ENCODE peak calls at places on chromosomes 5 and 9, in seven cellular contexts. T, V, X, K, U, G and A are unnamed samples.

GRCh38 chr5:56507348-56507930 is 274.3 kb upstream of the ANKRD55 start:
- DNase-seq in U (no peak), K (no peak), T (no peak), G (no peak), X (no peak), V (no peak), A (no peak)

GRCh38 chr5:127442085-127442484 is 75.4 kb upstream of the PRRC1 start:
- DNase-seq in T (no peak), U (no peak), V (peak), K (peak), X (no peak), G (no peak), A (no peak)

GRCh38 chr9:16133556-16134227 is 580.8 kb downstream of the CCDC171 start:
- DNase-seq in X (peak), T (no peak), U (peak), G (peak), V (peak), K (peak), A (peak)

GRCh38 chr5:90264930-90265857 is 144.4 kb downstream of the CETN3 start:
- DNase-seq in V (peak), K (peak), X (peak), T (peak), G (peak), U (peak), A (peak)

GRCh38 chr5:154273028-154273617 is 82.6 kb downstream of the GALNT10 start:
- DNase-seq in T (no peak), G (no peak), K (peak), X (no peak), U (no peak), V (peak), A (no peak)

GRCh38 chr5:90055831-90056328 is 353.7 kb downstream of the CETN3 start:
- DNase-seq in X (no peak), T (no peak), K (peak), V (peak), G (peak), U (peak), A (no peak)

GRCh38 chr9:116411506-116411905 is 257.9 kb downstream of the PAPPA start:
- DNase-seq in K (no peak), U (no peak), G (no peak), T (no peak), X (no peak), V (no peak), A (no peak)

GRCh38 chr5:6402939-6403338 is 24.6 kb upstream of the MED10 start:
- DNase-seq in G (no peak), V (no peak), K (no peak), T (no peak), U (no peak), X (no peak), A (no peak)

GRCh38 chr9:121118266-121118665 is 43.5 kb downstream of the CNTRL start:
- DNase-seq in V (no peak), G (no peak), U (no peak), K (no peak), X (no peak), T (no peak), A (no peak)

GRCh38 chr9:74645007-74645639 is 148.0 kb downstream of the RORB start:
- DNase-seq in X (no peak), K (no peak), U (no peak), T (no peak), G (peak), V (peak), A (peak)

GRCh38 chr5:113017891-113018635 is 41.5 kb downstream of the DCP2 start:
- DNase-seq in G (no peak), U (no peak), X (no peak), K (no peak), T (no peak), V (no peak), A (no peak)

GRCh38 chr5:113025596-113025995 is 49.0 kb downstream of the DCP2 start:
- DNase-seq in T (no peak), V (no peak), G (no peak), U (no peak), K (no peak), X (no peak), A (no peak)

GRCh38 chr5:113024298-113024697 is 47.7 kb downstream of the DCP2 start:
- DNase-seq in X (no peak), U (no peak), K (no peak), T (no peak), G (no peak), V (no peak), A (no peak)

GRCh38 chr5:113022661-113023060 is 46.1 kb downstream of the DCP2 start:
- DNase-seq in V (peak), T (no peak), U (no peak), X (no peak), K (peak), G (no peak), A (no peak)

DNA sequence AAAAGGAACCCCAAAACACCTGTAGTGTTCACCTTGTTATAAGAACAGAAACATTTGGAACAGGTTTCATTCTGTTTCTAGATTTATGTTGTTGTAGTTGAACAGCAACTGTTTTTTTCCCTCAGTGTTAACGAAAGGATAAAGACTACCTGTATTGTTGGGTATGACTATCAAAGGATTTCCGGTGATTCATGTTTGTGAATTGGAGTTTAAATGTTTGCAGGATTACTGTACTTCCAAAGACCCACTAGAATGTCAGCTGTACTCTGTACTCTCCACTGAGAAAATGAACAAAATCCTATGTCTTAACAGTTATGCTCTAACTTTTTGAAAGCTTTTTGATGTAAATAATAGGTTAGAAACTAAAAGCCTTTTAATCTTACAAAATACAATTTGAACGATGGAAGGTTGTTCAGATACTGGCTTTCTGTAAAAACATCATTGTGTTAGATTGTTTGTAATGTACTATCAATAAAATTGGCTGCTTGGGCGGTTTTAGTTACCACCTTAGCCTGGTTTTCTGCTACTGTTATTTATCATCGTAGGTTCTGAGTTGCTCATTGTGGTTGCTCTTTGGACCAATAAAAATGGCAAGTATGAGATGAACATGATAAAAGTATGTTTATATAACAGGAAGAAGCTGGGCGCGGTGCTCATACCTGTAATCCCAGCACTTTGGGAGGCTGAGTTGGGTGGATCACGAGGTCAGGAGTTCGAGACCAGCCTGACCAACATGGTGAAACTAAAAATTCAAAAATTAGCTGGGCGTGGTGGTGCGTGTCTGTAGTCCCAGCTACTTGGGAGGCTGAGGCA is 44.1 kb downstream of the DCP2 start:
- DNase-seq in U (no peak), V (peak), K (peak), T (no peak), G (no peak), X (no peak), A (no peak)
- H3K18ac ChIP-seq in U (no peak), V (peak), K (peak), T (no peak), G (no peak), X (no peak), A (no peak)

GRCh38 chr9:111074395-111074794 is 36.1 kb upstream of the LPAR1 start:
- DNase-seq in K (no peak), V (no peak), G (peak), X (no peak), T (no peak), U (no peak), A (no peak)
- H3K18ac ChIP-seq in K (no peak), V (no peak), G (no peak), X (no peak), T (no peak), U (no peak), A (no peak)

GRCh38 chr9:132094314-132094791 is 14.7 kb upstream of the MED27 start:
- DNase-seq in X (no peak), V (peak), K (peak), U (no peak), G (no peak), T (no peak), A (no peak)
- H3K18ac ChIP-seq in X (no peak), V (no peak), K (no peak), U (no peak), G (no peak), T (no peak), A (no peak)

DNA sequence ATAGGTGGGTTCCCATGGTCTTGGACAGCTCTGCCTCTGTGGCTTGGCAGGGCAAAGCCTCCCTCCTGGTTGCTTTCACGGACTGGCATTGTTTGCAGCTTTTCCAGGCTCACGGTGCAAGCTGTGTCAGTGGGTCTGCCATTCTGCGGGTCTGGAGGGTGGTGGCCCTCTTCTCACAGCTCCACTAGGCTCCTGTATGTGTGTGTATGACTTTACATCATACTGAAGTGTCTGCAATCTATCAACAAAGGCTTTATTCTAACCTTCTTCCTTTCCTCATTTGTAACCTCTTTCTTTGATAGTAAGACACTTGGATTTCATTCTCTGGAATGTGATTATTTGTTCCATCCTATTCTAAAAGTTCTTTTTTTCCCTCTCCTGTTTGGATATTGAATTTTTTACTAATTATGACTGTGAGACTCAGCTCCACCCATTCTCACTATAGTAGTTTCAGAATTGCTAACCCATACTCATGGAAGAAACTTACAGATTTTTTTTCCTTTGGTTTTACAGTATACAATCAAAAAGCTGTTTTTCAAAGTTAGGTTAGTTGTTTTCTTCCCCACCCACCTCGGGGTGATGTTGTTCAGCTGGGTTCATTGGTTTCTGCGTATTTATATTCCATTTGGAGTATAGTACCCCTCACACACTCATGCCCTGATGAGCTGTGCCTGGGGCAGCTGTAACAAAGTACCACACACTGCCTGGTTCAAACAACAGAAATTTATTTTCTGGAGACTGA is 144.6 kb upstream of the OTULINL start:
- DNase-seq in G (no peak), K (no peak), X (no peak), V (no peak), U (no peak), T (no peak), A (no peak)
- H3K18ac ChIP-seq in G (no peak), K (no peak), X (no peak), V (no peak), U (no peak), T (no peak), A (no peak)